ENCODE peak calls at places on chromosomes 5 and 9, in four cellular contexts. C is lung, Z is memory B cell, G is germinal center. A is an unnamed sample.

GRCh38 chr5:116813906-116814305 is 239.3 kb upstream of the SEMA6A start:
- DNase-seq in C (no peak), Z (no peak), G (no peak), A (no peak)

GRCh38 chr5:83524991-83525390 is 53.4 kb downstream of the VCAN start:
- DNase-seq in C (no peak), Z (no peak), G (no peak), A (no peak)

GRCh38 chr5:133930061-133930823 is 38.2 kb downstream of the C5orf15 start:
- DNase-seq in C (no peak), Z (peak), G (no peak), A (no peak)

GRCh38 chr9:123710299-123710698 is 219.6 kb downstream of the DENND1A start:
- DNase-seq in C (no peak), Z (no peak), G (no peak), A (no peak)

GRCh38 chr9:78575041-78575440 is 278.1 kb downstream of the PSAT1 start:
- DNase-seq in C (no peak), Z (no peak), G (no peak), A (no peak)

GRCh38 chr5:117809251-117809650 is 1179.1 kb downstream of the DTWD2 start:
- DNase-seq in C (no peak), Z (no peak), G (no peak), A (no peak)

GRCh38 chr5:63553069-63553468 is 409.2 kb downstream of the HTR1A start:
- DNase-seq in C (no peak), Z (no peak), G (no peak), A (no peak)

GRCh38 chr5:143887901-143888648 is 76.1 kb downstream of the HMHB1 start:
- DNase-seq in C (no peak), Z (no peak), G (no peak), A (no peak)

GRCh38 chr5:151414536-151414935 is 32.9 kb upstream of the SLC36A1 start:
- DNase-seq in C (no peak), Z (no peak), G (no peak), A (no peak)

GRCh38 chr9:89360465-89360864 is 42.2 kb downstream of the SECISBP2 start:
- DNase-seq in C (no peak), Z (no peak), G (no peak), A (no peak)

A was measured in GM23338.